ENCODE peak calls at places on chromosomes 12 and 14, in four cellular contexts. Y is GM12878, I is HepG2, O is SK-N-SH. F is an unnamed sample.

GRCh38 chr12:75814856-75815754 is 216.5 kb downstream of the PHLDA1 start:
- DNase-seq in Y (no peak), I (no peak), O (peak), F (peak)

GRCh38 chr14:39169541-39169900 is 612 bp downstream of the TRAPPC6B start:
- DNase-seq in Y (no peak), I (no peak), O (peak), F (no peak)

GRCh38 chr12:32455607-32456063 is 56.3 kb downstream of the FGD4 start:
- DNase-seq in Y (no peak), I (peak), O (peak), F (peak)

GRCh38 chr12:118537481-118537917 is 161.1 kb downstream of the SUDS3 start:
- DNase-seq in Y (no peak), I (no peak), O (no peak), F (no peak)

GRCh38 chr12:90989617-90990232 is 15.0 kb downstream of the EPYC start:
- DNase-seq in Y (no peak), I (no peak), O (no peak), F (no peak)

GRCh38 chr12:90842477-90842876 is 112.5 kb downstream of the CCER1 start:
- DNase-seq in Y (no peak), I (no peak), O (no peak), F (no peak)

GRCh38 chr12:60266381-60266852 is 670.6 kb downstream of the SLC16A7 start:
- DNase-seq in Y (no peak), I (peak), O (no peak), F (peak)

GRCh38 chr14:104253223-104253822 is 114.9 kb downstream of the KIF26A start:
- DNase-seq in Y (no peak), I (no peak), O (no peak), F (no peak)

GRCh38 chr12:5272061-5272820 is 159.7 kb upstream of the NTF3 start:
- DNase-seq in Y (no peak), I (no peak), O (no peak), F (no peak)

GRCh38 chr12:57983150-57983857 is 41.9 kb downstream of the ATP23 start:
- DNase-seq in Y (no peak), I (peak), O (peak), F (no peak)

GRCh38 chr12:108508243-108508642 is 6.8 kb upstream of the FICD start:
- DNase-seq in Y (no peak), I (no peak), O (no peak), F (no peak)

GRCh38 chr12:90978117-90978770 is 23.3 kb upstream of the CCER1 start:
- DNase-seq in Y (peak), I (peak), O (peak), F (peak)

GRCh38 chr12:6820171-6820570 is 1.4 kb upstream of the GPR162 start:
- DNase-seq in Y (no peak), I (no peak), O (no peak), F (no peak)

GRCh38 chr14:99715266-99716000 is 31.3 kb downstream of the CYP46A1 start:
- DNase-seq in Y (no peak), I (no peak), O (no peak), F (no peak)

GRCh38 chr14:99717682-99718013 is 33.5 kb downstream of the CYP46A1 start:
- DNase-seq in Y (no peak), I (no peak), O (no peak), F (no peak)

GRCh38 chr14:99716091-99716849 is 32.2 kb downstream of the CYP46A1 start:
- DNase-seq in Y (no peak), I (no peak), O (no peak), F (no peak)

GRCh38 chr14:99718031-99718810 is 34.1 kb downstream of the CYP46A1 start:
- DNase-seq in Y (peak), I (no peak), O (no peak), F (no peak)

DNA sequence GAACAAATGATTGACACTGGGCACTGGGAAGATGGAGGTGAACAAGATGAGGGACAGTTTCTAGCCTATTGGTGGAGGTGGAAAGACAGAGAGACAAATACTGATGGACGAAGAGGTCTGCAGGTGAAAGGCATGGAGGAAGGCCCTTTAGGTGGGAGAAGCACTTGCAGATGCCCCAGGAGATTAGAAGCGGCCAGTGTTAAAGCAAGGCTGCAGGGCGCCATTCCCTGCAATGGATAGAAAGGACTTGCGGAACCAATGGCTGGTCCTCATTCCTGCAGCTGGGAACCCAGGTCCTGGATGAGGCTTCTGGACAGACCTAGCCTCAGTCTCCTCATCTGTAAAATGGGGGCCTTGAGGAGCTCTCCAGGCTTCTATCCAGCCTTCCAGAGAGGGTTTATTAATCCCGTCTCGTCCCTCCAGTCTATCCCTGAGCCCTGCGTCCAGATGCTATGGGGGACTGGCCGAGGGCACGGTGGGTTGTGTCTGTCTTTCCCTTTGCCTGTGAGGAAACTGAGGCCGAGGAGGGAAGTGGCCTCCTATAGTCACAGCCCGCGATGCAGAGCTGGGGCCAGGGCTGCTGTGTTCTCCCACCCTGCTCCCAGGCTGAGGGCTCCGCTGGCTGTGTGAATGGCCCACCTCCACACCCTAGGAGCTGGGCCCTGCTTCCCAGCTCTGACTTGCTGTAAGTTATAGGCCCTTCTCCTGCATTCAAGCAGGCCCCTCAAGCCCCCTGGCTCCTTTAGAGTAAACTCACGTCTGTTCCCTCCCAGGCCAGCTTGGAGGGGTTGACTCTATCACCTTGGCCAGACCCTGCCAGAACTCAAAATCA is 33.0 kb downstream of the CYP46A1 start:
- DNase-seq in Y (no peak), I (no peak), O (no peak), F (no peak)
- H3K4me2 ChIP-seq in Y (no peak), I (no peak), O (no peak), F (no peak)

DNA sequence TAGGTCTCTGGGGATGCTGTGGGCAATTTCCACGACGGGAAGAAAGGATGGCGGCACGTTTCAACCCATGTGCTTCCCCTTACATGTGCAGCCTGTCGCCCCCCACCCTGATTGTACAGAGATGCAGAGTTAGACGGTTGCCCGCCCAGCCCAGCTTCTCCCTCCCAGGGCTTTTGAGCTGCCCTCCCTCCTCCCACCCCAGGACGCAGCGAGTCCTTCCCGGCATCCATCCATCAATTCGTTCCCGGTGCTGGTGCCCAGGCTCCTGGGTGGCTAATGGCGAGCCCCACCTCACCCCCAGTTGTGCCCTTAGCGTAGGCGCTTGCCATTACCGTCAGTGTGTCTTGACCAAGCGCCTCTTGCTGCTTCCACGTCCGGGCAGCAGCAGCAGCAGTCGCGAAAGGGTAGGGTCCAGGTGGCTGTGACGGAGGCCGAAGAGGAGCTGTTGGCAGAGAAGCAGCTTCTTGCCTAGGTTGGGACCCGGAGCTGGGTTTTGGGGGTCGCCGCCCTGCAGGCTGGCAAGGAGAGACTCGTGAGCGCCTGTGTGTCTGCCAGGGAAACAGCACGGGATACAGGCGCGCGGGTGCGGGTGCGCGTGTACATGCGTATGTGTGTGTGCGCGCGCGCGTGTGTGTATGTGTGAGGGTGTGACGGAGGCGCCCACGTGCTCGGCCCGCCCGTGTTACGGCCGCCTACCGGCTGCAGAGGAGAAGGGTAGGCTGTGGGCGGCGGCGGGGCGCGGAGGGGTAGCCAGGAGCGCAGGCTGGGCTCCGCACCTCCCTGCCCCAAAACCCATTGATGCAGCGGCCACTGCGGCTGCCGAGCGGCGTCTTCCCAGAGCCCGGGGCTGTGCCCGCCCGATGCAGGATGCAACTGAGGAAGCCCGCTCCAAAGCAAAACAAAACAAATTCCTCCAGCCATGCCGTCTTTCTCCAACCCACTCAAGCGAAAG is at the start of gene SLC6A15:
- DNase-seq in Y (no peak), I (no peak), O (peak), F (peak)
- TF ChIP-seq PBX3 in Y (no peak), I (no peak), O (no peak), F (no peak)

DNA sequence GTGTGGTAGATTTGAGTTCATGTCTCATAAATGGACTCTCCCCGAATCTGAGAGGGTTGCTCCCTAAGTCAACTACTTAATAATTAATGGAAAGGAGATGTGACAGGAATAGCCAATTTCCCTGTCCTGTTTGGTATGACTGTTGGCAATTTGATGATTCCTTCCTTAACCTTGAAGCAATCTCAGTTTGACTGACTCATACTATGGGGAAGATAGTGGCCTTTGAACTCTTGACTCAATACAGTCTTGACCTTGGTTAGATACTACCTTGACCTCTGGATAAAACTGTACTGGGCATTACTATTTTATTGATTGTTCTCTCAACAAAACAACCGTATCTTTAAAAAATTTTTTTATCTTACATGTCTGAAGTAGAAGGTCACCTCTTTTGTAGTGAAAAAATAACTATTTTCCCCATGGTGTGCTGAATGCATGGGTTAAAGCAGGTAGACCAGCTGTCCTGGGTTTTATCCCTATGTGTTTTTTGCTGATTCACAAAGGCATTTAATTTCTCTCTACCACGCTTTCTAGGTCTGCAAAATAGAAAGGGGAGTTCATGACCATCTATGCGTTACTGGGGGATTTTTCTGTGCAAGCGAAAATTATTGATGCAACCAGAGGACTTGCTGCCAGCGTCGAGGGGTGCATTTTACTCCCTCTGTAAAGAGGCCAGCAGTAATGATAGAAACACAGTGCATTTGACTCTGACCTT is 80.1 kb downstream of the ETV6 start:
- DNase-seq in Y (no peak), I (no peak), O (no peak), F (no peak)
- H3K4me2 ChIP-seq in Y (peak), I (no peak), O (no peak), F (no peak)

GRCh38 chr12:124122722-124123121 is 149.7 kb downstream of the ZNF664 start:
- DNase-seq in Y (no peak), I (no peak), O (no peak), F (no peak)
- TF ChIP-seq PBX3 in Y (no peak), I (no peak), O (no peak), F (no peak)

GRCh38 chr14:51395361-51395849 is 155.4 kb downstream of the TMX1 start:
- DNase-seq in Y (no peak), I (no peak), O (peak), F (peak)
- H3K4me2 ChIP-seq in Y (no peak), I (peak), O (peak), F (peak)